ENCODE peak calls at places on chromosome 16, in five cellular contexts. X is pancreas; Z is CD8-positive, alpha-beta memory T cell; G is heart right ventricle; M is adrenal gland. K is an unnamed sample.
A peak's percentile ranks its signal among the peaks of the same experiment; 100 is the strongest.

GRCh38 chr16:25177831-25178688 is 38.7 kb upstream of the AQP8 start:
- DNase-seq in M (peak; percentile 36), Z (no peak), G (no peak), X (peak; percentile 68), K (no peak)

GRCh38 chr16:58652741-58653140 is 23.1 kb upstream of the CNOT1 start:
- DNase-seq in Z (no peak), G (no peak), X (no peak), M (no peak), K (peak; percentile 91)

GRCh38 chr16:56747486-56748045 is 17.6 kb downstream of the NUP93 start:
- DNase-seq in X (no peak), Z (no peak), M (no peak), G (no peak), K (no peak)

GRCh38 chr16:64250866-64251265 is 871.0 kb downstream of the CDH11 start:
- DNase-seq in X (no peak), Z (no peak), G (no peak), M (no peak), K (no peak)

GRCh38 chr16:4852221-4852872 is 5.1 kb downstream of the UBN1 start:
- DNase-seq in Z (no peak), M (no peak), G (no peak), X (no peak), K (no peak)

GRCh38 chr16:4613636-4614570 is 785 bp downstream of the UBALD1 start:
- DNase-seq in Z (no peak), X (peak; percentile 84), G (no peak), M (peak; percentile 48), K (peak; percentile 82)

GRCh38 chr16:53098526-53099317 is 43.9 kb downstream of the CHD9 start:
- DNase-seq in Z (peak; percentile 64), M (peak; percentile 71), X (peak; percentile 73), G (peak; percentile 89), K (peak; percentile 48)

GRCh38 chr16:65202461-65202860 is 80.6 kb upstream of the CDH11 start:
- DNase-seq in Z (no peak), G (no peak), M (no peak), X (no peak), K (no peak)

GRCh38 chr16:50436271-50436670 is 67.5 kb upstream of the BRD7 start:
- DNase-seq in X (no peak), G (no peak), Z (no peak), M (no peak), K (no peak)

GRCh38 chr16:81629032-81629802 is 149.9 kb upstream of the PLCG2 start:
- DNase-seq in G (no peak), X (no peak), Z (no peak), M (no peak), K (no peak)

GRCh38 chr16:70428178-70428998 is 10.5 kb downstream of the ST3GAL2 start:
- DNase-seq in M (peak; percentile 98), G (peak; percentile 96), Z (no peak), X (peak; percentile 97), K (peak; percentile 76)

GRCh38 chr16:83402969-83403368 is 404.8 kb upstream of the HSBP1 start:
- DNase-seq in G (no peak), Z (no peak), M (no peak), X (no peak), K (no peak)

GRCh38 chr16:81548901-81549546 is 104.4 kb downstream of the CMIP start:
- DNase-seq in Z (no peak), X (no peak), M (no peak), G (no peak), K (no peak)

GRCh38 chr16:57614546-57615343 is 13.7 kb upstream of the ADGRG1 start:
- DNase-seq in X (no peak), Z (peak; percentile 48), M (peak; percentile 12), G (no peak), K (peak; percentile 26)

GRCh38 chr16:9123871-9124270 is 32.4 kb downstream of the HAPSTR1 start:
- DNase-seq in Z (no peak), M (no peak), X (peak; percentile 76), G (no peak), K (no peak)

GRCh38 chr16:81493755-81494433 is 49.3 kb downstream of the CMIP start:
- DNase-seq in G (no peak), M (peak; percentile 78), Z (no peak), X (peak; percentile 94), K (peak; percentile 76)

GRCh38 chr16:24253192-24253591 is 2.9 kb upstream of the CACNG3 start:
- DNase-seq in M (no peak), G (peak; percentile 10), X (no peak), Z (peak; percentile 51), K (peak; percentile 76)

GRCh38 chr16:1151424-1152122 is 1.3 kb upstream of the CACNA1H start:
- DNase-seq in Z (no peak), X (no peak), M (no peak), G (no peak), K (no peak)
- H3K4me3 ChIP-seq in Z (no peak overlapping the region), X (no peak overlapping the region), M (no peak overlapping the region), G (no peak overlapping the region), K (peak overlapping the region; percentile 63)

DNA sequence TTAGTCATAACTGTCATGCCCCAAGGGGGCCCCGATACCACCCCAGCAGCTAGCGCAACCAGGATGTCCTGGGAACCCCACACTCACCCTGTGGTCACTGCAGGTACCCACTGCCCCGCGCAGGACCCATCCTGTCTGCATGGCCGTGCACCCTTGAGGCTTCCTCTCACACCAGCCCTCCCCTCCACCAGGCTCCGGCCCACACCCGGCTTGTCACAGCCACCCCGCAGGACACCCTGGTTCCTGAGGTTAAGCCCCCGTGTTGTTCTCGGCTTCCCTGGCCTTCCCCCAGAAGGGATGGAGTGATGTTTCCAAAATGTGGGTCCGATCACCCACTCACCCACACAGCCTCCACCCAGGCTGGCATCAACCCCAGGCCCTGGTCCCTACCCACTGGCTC is 7.5 kb downstream of the DNASE1L2 start:
- DNase-seq in G (no peak), M (no peak), Z (no peak), X (peak; percentile 69), K (peak; percentile 52)
- H3K36me3 ChIP-seq in G (peaks cover 80% of the 10 kb centered on the region), M (peaks cover 47% of the 10 kb centered on the region), Z (peaks cover 5% of the 10 kb centered on the region), X (no peaks in the 10 kb centered on the region), K (peaks cover 11% of the 10 kb centered on the region)

GRCh38 chr16:11358531-11358930 is 13.3 kb downstream of the RMI2 start:
- DNase-seq in Z (no peak), X (no peak), M (no peak), G (no peak), K (peak; percentile 4)

GRCh38 chr16:11359370-11359769 is 14.1 kb downstream of the RMI2 start:
- DNase-seq in G (no peak), M (no peak), X (peak; percentile 72), Z (no peak), K (peak; percentile 5)

GRCh38 chr16:11361751-11362742 is 16.8 kb downstream of the RMI2 start:
- DNase-seq in Z (peak; percentile 60), M (no peak), G (no peak), X (no peak), K (peak; percentile 20)

GRCh38 chr16:11361043-11361442 is 15.8 kb downstream of the RMI2 start:
- DNase-seq in G (no peak), X (no peak), Z (no peak), M (no peak), K (no peak)

DNA sequence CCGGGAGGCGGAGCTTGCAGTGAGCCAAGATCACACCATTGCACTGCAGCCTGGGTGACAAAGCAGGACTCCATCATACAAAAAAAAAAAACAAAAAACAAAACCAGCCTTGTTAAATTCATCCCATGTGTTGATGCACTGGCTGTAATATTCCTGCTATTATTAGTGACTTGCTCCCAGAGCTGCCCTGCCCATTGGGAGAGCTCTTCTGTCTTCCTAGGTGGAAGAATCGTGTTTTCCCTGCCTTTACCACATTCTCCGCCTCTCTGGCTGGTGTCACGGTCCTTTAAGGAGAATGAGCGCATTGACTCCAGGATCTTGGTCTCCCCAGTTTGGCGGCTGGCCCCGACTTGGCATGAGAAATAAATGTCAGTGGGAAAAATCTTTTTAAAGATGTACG is 15.3 kb downstream of the RMI2 start:
- DNase-seq in G (no peak), M (no peak), Z (no peak), X (no peak), K (peak; percentile 26)
- H3K27me3 ChIP-seq in G (no peaks in the 10 kb centered on the region), M (no peaks in the 10 kb centered on the region), Z (peaks cover 6% of the 10 kb centered on the region), X (no peaks in the 10 kb centered on the region), K (no peaks in the 10 kb centered on the region)

GRCh38 chr16:10181196-10182162 is 749 bp downstream of the GRIN2A start:
- DNase-seq in M (peak; percentile 58), X (peak; percentile 90), Z (no peak), G (peak; percentile 45), K (peak; percentile 94)

GRCh38 chr16:10182186-10182683 is at the start of gene GRIN2A:
- DNase-seq in M (peak; percentile 16), G (no peak), X (peak; percentile 62), Z (no peak), K (peak; percentile 83)

GRCh38 chr16:10180042-10180770 is 2.0 kb downstream of the GRIN2A start:
- DNase-seq in G (no peak), M (no peak), Z (no peak), X (peak; percentile 46), K (no peak)

GRCh38 chr16:10180771-10181163 is 1.5 kb downstream of the GRIN2A start:
- DNase-seq in Z (no peak), M (peak; percentile 18), X (peak; percentile 79), G (peak; percentile 13), K (peak; percentile 90)

GRCh38 chr16:10183606-10183959 is 1.4 kb upstream of the GRIN2A start:
- DNase-seq in Z (no peak), M (no peak), G (no peak), X (no peak), K (peak; percentile 41)
- H3K4me3 ChIP-seq in Z (no peak overlapping the region), M (no peak overlapping the region), G (no peak overlapping the region), X (no peak overlapping the region), K (peak overlapping the region; percentile 67)

DNA sequence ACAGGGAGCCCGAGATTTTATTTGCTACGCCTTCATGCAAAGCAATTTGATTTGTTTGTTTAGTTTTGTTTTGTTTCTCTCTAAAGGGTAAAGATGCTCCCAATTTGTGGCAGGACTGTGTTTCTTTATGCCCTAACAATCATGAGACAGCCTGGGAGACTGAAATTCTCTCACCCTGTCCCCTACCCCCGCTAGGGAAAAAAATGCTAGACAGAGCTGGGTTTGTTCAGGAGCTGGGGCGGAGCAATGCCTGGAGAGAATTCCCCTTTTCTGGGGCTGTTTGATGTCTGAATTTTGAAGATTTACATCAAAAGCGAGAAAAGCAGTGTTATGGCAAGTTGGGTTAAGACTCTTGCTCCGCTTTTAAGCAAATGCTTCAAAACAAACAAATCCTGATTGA is 8.4 kb downstream of the MAF start:
- DNase-seq in Z (no peak), M (no peak), X (no peak), G (no peak), K (peak; percentile 36)
- H3K36me3 ChIP-seq in Z (no peaks in the 10 kb centered on the region), M (no peaks in the 10 kb centered on the region), X (no peaks in the 10 kb centered on the region), G (peaks cover 5% of the 10 kb centered on the region), K (no peaks in the 10 kb centered on the region)

K was measured in H7.